ENCODE peak calls at places on chromosomes 2 and 18, in eight cellular contexts. I is IMR-90, E is stomach, W is tibial artery, O is BJ, U is lung, B is left ventricle myocardium inferior, H is cardiac muscle cell. Z is an unnamed sample.

GRCh38 chr2:75466708-75467311 is 93.9 kb downstream of the EVA1A start:
- DNase-seq in I (peak; percentile 15), E (peak; percentile 43), W (no peak), O (no peak), U (peak; percentile 37), B (no peak), H (peak; percentile 32), Z (peak; percentile 46)

GRCh38 chr2:75194184-75194868 is 5.0 kb downstream of the TACR1 start:
- DNase-seq in I (no peak), E (no peak), W (no peak), O (no peak), U (no peak), B (no peak), H (no peak), Z (no peak)

GRCh38 chr2:11681722-11682589 is 12.0 kb upstream of the NTSR2 start:
- DNase-seq in I (no peak), E (peak; percentile 57), W (no peak), O (no peak), U (no peak), B (no peak), H (peak; percentile 17), Z (peak; percentile 18)

GRCh38 chr18:6382968-6383367 is 31.7 kb downstream of the L3MBTL4 start:
- DNase-seq in I (no peak), E (no peak), W (no peak), O (no peak), U (no peak), B (no peak), H (no peak), Z (no peak)

GRCh38 chr2:143575340-143575739 is 446.1 kb downstream of the ARHGAP15 start:
- DNase-seq in I (peak; percentile 14), E (no peak), W (no peak), O (no peak), U (no peak), B (no peak), H (peak; percentile 31), Z (peak; percentile 36)

GRCh38 chr18:70044626-70045025 is 97.0 kb upstream of the CD226 start:
- DNase-seq in I (peak; percentile 98), E (no peak), W (no peak), O (peak; percentile 97), U (no peak), B (no peak), H (peak; percentile 94), Z (peak; percentile 100)

GRCh38 chr2:150621800-150622199 is 134.3 kb upstream of the RND3 start:
- DNase-seq in I (peak; percentile 92), E (no peak), W (no peak), O (no peak), U (no peak), B (no peak), H (peak; percentile 54), Z (peak; percentile 97)

GRCh38 chr2:96489261-96489660 is 15.9 kb downstream of the NEURL3 start:
- DNase-seq in I (no peak), E (no peak), W (no peak), O (no peak), U (no peak), B (no peak), H (no peak), Z (no peak)

GRCh38 chr2:12321017-12321641 is 395.6 kb upstream of the TRIB2 start:
- DNase-seq in I (peak; percentile 98), E (no peak), W (peak; percentile 72), O (peak; percentile 76), U (no peak), B (peak; percentile 30), H (peak; percentile 97), Z (peak; percentile 83)

GRCh38 chr2:166433457-166433856 is 57.7 kb upstream of the SCN9A start:
- DNase-seq in I (no peak), E (no peak), W (no peak), O (no peak), U (no peak), B (no peak), H (no peak), Z (no peak)

GRCh38 chr2:207252979-207253640 is 87.4 kb upstream of the KLF7 start:
- DNase-seq in I (peak; percentile 53), E (no peak), W (no peak), O (no peak), U (no peak), B (no peak), H (no peak), Z (no peak)

GRCh38 chr2:113276906-113277425 is 1.8 kb downstream of the PAX8 start:
- DNase-seq in I (no peak), E (no peak), W (no peak), O (no peak), U (no peak), B (no peak), H (no peak), Z (no peak)
- H3K27me3 ChIP-seq in I (peaks cover 64% of the 10 kb centered on the region), E (no peaks in the 10 kb centered on the region), W (peaks cover 66% of the 10 kb centered on the region), O (peaks cover 9% of the 10 kb centered on the region), U (no peaks in the 10 kb centered on the region), B (peaks cover 78% of the 10 kb centered on the region), H (peaks cover 100% of the 10 kb centered on the region), Z (peaks cover 35% of the 10 kb centered on the region)

DNA sequence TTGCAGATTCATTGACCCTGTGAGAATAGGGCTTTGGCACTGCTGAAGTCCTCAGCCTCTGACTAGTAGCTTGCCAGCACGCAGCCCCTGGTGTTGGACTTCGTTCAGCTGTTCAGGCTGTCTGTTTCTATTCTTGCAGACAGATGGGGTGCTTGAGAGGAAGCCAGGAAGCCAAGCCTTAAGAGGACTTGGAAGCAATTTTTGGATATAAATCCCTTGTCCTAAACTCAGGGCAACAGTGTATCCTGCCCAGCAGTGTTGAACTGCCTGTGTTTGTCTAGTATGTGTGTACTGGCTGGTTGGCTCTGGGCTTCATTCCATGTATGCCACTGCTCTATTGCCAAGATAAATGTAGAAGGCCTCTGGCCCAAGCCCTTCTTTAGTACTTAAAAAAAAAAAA is 108.6 kb downstream of the COMMD1 start:
- DNase-seq in I (peak; percentile 70), E (peak; percentile 78), W (peak; percentile 75), O (peak; percentile 16), U (no peak), B (peak; percentile 78), H (peak; percentile 84), Z (peak; percentile 7)
- TF ChIP-seq CTCF in I (peak; percentile 15), E (no peak), W (peak; percentile 38), O (peak; percentile 39), U (no peak), B (peak; percentile 67), H (peak; percentile 45), Z (no peak)

GRCh38 chr2:101113441-101114267 is 37.5 kb downstream of the TBC1D8 start:
- DNase-seq in I (peak; percentile 24), E (peak; percentile 48), W (no peak), O (peak; percentile 66), U (no peak), B (no peak), H (peak; percentile 83), Z (peak; percentile 98)
- H3K4me3 ChIP-seq in I (no peak overlapping the region), E (no peak overlapping the region), W (no peak overlapping the region), O (no peak overlapping the region), U (no peak overlapping the region), B (peak overlapping the region; percentile 15), H (no peak overlapping the region), Z (no peak overlapping the region)

GRCh38 chr2:191036365-191036764 is 22.4 kb upstream of the STAT1 start:
- DNase-seq in I (no peak), E (no peak), W (no peak), O (no peak), U (peak; percentile 53), B (no peak), H (no peak), Z (no peak)

GRCh38 chr2:191038241-191038725 is 24.3 kb upstream of the STAT1 start:
- DNase-seq in I (peak; percentile 80), E (no peak), W (no peak), O (peak; percentile 94), U (no peak), B (no peak), H (peak; percentile 59), Z (peak; percentile 85)

GRCh38 chr2:191037351-191037750 is 23.4 kb upstream of the STAT1 start:
- DNase-seq in I (no peak), E (no peak), W (no peak), O (no peak), U (no peak), B (no peak), H (no peak), Z (no peak)

GRCh38 chr2:191039616-191040015 is 25.6 kb upstream of the STAT1 start:
- DNase-seq in I (no peak), E (no peak), W (no peak), O (no peak), U (no peak), B (no peak), H (no peak), Z (no peak)

GRCh38 chr2:191038741-191039140 is 24.8 kb upstream of the STAT1 start:
- DNase-seq in I (peak; percentile 44), E (no peak), W (no peak), O (no peak), U (no peak), B (no peak), H (peak; percentile 29), Z (no peak)
- H3K27me3 ChIP-seq in I (no peaks in the 10 kb centered on the region), E (no peaks in the 10 kb centered on the region), W (peaks cover 3% of the 10 kb centered on the region), O (no peaks in the 10 kb centered on the region), U (no peaks in the 10 kb centered on the region), B (no peaks in the 10 kb centered on the region), H (no peaks in the 10 kb centered on the region), Z (no peaks in the 10 kb centered on the region)

GRCh38 chr2:33085646-33086045 is 138.9 kb downstream of the LTBP1 start:
- DNase-seq in I (no peak), E (no peak), W (no peak), O (no peak), U (no peak), B (no peak), H (no peak), Z (no peak)

GRCh38 chr2:33090553-33091134 is 143.9 kb downstream of the LTBP1 start:
- DNase-seq in I (no peak), E (no peak), W (no peak), O (no peak), U (no peak), B (no peak), H (no peak), Z (no peak)

GRCh38 chr2:33083671-33084387 is 137.1 kb downstream of the LTBP1 start:
- DNase-seq in I (no peak), E (no peak), W (no peak), O (no peak), U (no peak), B (no peak), H (no peak), Z (no peak)

GRCh38 chr2:33084433-33084832 is 137.7 kb downstream of the LTBP1 start:
- DNase-seq in I (no peak), E (no peak), W (no peak), O (no peak), U (no peak), B (no peak), H (no peak), Z (no peak)

DNA sequence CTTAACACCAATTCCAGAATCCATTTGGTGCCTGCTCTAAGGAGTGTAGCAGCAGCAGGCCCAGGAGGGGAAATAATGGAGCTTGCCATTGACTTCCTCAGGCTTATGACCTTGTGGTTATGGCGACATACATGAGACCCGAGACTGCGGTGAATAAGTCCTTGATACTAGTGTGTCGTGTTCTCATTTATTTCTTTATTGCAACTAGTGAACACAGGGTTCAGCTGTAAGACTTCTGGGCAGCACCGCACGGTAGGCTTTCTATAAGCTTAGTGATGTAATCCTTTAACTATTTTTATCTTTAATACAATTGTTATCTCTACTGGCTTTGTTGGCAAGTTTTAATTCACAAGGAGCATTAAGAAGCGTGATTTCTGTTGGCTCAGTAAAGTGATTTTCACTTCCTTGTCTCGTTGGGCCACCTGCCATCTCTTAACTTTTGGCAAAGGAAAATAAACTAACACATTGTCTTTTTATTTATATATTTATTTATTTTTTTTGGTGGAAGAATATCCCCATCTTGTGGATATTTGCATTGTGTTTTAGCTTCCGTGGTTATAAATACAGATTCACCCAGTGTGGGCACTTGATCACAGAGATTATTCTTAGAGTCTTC is 139.8 kb downstream of the LTBP1 start:
- DNase-seq in I (peak; percentile 67), E (peak; percentile 41), W (no peak), O (no peak), U (no peak), B (no peak), H (peak; percentile 87), Z (peak; percentile 17)
- TF ChIP-seq CTCF in I (peak; percentile 16), E (no peak), W (peak; percentile 7), O (no peak), U (no peak), B (peak; percentile 43), H (peak; percentile 23), Z (peak; percentile 0)